ENCODE peak calls at places on chromosomes 12 and 14, in four cellular contexts. P, G, Q and L are unnamed samples.
A peak's percentile ranks its signal among the peaks of the same experiment; 100 is the strongest.

GRCh38 chr12:12267801-12268200 is 957 bp upstream of the LRP6 start:
- DNase-seq in P (no peak), G (no peak), Q (no peak), L (no peak)

GRCh38 chr14:35420036-35420811 is 15.7 kb upstream of the NFKBIA start:
- DNase-seq in P (no peak), G (no peak), Q (no peak), L (no peak)

GRCh38 chr14:71472961-71473340 is 459.3 kb upstream of the RGS6 start:
- DNase-seq in P (no peak), G (no peak), Q (no peak), L (no peak)

GRCh38 chr14:98008381-98009113 is 1211.4 kb downstream of the VRK1 start:
- DNase-seq in P (no peak), G (no peak), Q (no peak), L (no peak)

GRCh38 chr14:23629204-23629603 is 7.0 kb upstream of the DHRS2 start:
- DNase-seq in P (no peak), G (no peak), Q (no peak), L (no peak)

GRCh38 chr14:44833376-44833775 is 128.4 kb downstream of the KLHL28 start:
- DNase-seq in P (peak; percentile 41), G (no peak), Q (no peak), L (no peak)

GRCh38 chr14:94588311-94588710 is 7.1 kb downstream of the SERPINA5 start:
- DNase-seq in P (no peak), G (peak; percentile 61), Q (no peak), L (no peak)

GRCh38 chr12:101793401-101793800 is 37.4 kb downstream of the GNPTAB start:
- DNase-seq in P (no peak), G (no peak), Q (no peak), L (no peak)

GRCh38 chr14:83071888-83072501 is 1538.3 kb upstream of the SEL1L start:
- DNase-seq in P (peak; percentile 12), G (no peak), Q (no peak), L (no peak)

GRCh38 chr14:42110167-42110566 is 503.5 kb downstream of the LRFN5 start:
- DNase-seq in P (peak; percentile 66), G (peak; percentile 27), Q (no peak), L (no peak)

GRCh38 chr12:12790956-12791355 is 5.5 kb downstream of the APOLD1 start:
- DNase-seq in P (no peak), G (no peak), Q (no peak), L (no peak)

GRCh38 chr14:64944861-64945260 is 2.3 kb upstream of the GPX2 start:
- DNase-seq in P (no peak), G (no peak), Q (no peak), L (no peak)

GRCh38 chr12:22687677-22688076 is 62.7 kb downstream of the ETNK1 start:
- DNase-seq in P (no peak), G (no peak), Q (no peak), L (no peak)

GRCh38 chr14:35229495-35230089 is 62.6 kb upstream of the PSMA6 start:
- DNase-seq in P (no peak), G (no peak), Q (no peak), L (no peak)

GRCh38 chr12:54725233-54725843 is 77.2 kb upstream of the DCD start:
- DNase-seq in P (peak; percentile 41), G (peak; percentile 17), Q (no peak), L (no peak)

GRCh38 chr12:28540324-28540714 is 350.1 kb downstream of the CCDC91 start:
- DNase-seq in P (no peak), G (no peak), Q (no peak), L (no peak)

GRCh38 chr14:25003537-25003936 is 46.4 kb downstream of the STXBP6 start:
- DNase-seq in P (peak; percentile 9), G (no peak), Q (no peak), L (no peak)

GRCh38 chr14:52032196-52032865 is 36.5 kb downstream of the NID2 start:
- DNase-seq in P (no peak), G (no peak), Q (no peak), L (no peak)

GRCh38 chr14:89429206-89430091 is 12.4 kb upstream of the FOXN3 start:
- DNase-seq in P (no peak), G (no peak), Q (no peak), L (no peak)

GRCh38 chr14:65238456-65238855 is 136.1 kb upstream of the MAX start:
- DNase-seq in P (peak; percentile 63), G (no peak), Q (no peak), L (no peak)

GRCh38 chr14:76985021-76985420 is 43.5 kb downstream of the IRF2BPL start:
- DNase-seq in P (no peak), G (no peak), Q (no peak), L (no peak)

GRCh38 chr14:33996450-33996849 is 45.6 kb upstream of the EGLN3 start:
- DNase-seq in P (no peak), G (no peak), Q (no peak), L (no peak)

GRCh38 chr12:105198961-105199360 is 37.0 kb downstream of the APPL2 start:
- DNase-seq in P (no peak), G (no peak), Q (no peak), L (no peak)

GRCh38 chr14:37329189-37330001 is 131.7 kb downstream of the MIPOL1 start:
- DNase-seq in P (peak; percentile 45), G (no peak), Q (no peak), L (no peak)

GRCh38 chr12:118126119-118126757 is 9.7 kb upstream of the PEBP1 start:
- DNase-seq in P (no peak), G (peak; percentile 83), Q (peak; percentile 82), L (peak; percentile 90)

GRCh38 chr14:88706425-88706824 is 86.3 kb downstream of the EML5 start:
- DNase-seq in P (no peak), G (no peak), Q (no peak), L (no peak)

GRCh38 chr14:40252817-40253447 is 820.7 kb upstream of the FBXO33 start:
- DNase-seq in P (no peak), G (no peak), Q (no peak), L (no peak)

GRCh38 chr12:85865905-85866304 is 8.2 kb upstream of the NTS start:
- DNase-seq in P (no peak), G (no peak), Q (no peak), L (no peak)

GRCh38 chr12:2113501-2113912 is 60.7 kb downstream of the CACNA1C start:
- DNase-seq in P (no peak), G (no peak), Q (peak; percentile 64), L (no peak)

GRCh38 chr12:125267114-125267513 is 201.9 kb downstream of the AACS start:
- DNase-seq in P (no peak), G (no peak), Q (no peak), L (no peak)

GRCh38 chr14:31505411-31505810 is 17.6 kb upstream of the GPR33 start:
- DNase-seq in P (no peak), G (no peak), Q (no peak), L (no peak)

GRCh38 chr12:105219261-105220018 is 16.5 kb downstream of the APPL2 start:
- DNase-seq in P (no peak), G (no peak), Q (no peak), L (no peak)

DNA sequence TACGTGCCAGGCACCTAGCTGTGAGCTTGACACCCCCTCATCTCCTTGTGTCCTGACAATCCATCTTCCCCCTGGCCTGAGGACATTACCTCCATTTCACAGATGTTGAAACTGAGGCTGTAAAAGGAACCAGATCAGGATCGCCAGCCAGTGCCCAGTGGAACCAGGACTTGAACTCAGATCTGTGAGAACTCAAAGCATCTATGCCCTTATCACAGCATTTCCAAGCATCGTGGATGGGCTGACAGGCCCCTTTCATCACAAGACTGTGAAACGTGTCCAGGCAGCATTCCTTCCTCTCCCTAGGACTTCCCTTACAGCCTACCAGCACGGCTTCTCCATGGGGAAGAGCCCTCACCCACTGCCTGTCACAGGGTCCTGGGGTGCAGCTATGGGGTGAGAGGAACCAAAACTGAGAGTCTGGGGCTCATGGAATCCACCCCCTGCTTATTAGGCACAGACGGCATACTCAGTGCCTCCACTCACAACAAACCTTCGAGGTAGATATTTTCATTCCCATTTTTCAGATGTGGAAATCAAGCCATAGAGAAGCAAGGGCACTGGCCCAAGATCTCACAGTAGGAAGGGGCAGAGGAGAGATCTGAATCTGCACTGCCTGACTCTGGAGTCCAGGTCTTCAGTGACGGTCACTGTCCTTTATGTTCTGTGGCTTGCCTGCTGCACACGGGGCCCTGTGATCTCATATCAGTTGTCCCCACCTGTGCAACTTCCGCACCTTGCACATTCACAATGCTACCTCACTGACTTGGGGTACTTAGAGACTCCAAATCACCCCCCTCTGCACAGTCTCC is 26.8 kb downstream of the CMKLR1 start:
- DNase-seq in P (no peak), G (no peak), Q (no peak), L (no peak)
- H3K4me1 ChIP-seq in P (no peaks in the 10 kb centered on the region), G (peaks cover 22% of the 10 kb centered on the region), Q (peaks cover 55% of the 10 kb centered on the region), L (peaks cover 25% of the 10 kb centered on the region)

GRCh38 chr14:50791201-50791600 is 39.8 kb downstream of the NIN start:
- DNase-seq in P (no peak), G (no peak), Q (no peak), L (no peak)
- H3K4me1 ChIP-seq in P (no peaks in the 10 kb centered on the region), G (no peaks in the 10 kb centered on the region), Q (no peaks in the 10 kb centered on the region), L (peaks cover 7% of the 10 kb centered on the region)

GRCh38 chr14:68955164-68955921 is 23.8 kb downstream of the ACTN1 start:
- DNase-seq in P (no peak), G (no peak), Q (no peak), L (no peak)
- H3K4me1 ChIP-seq in P (peaks cover 100% of the 10 kb centered on the region), G (peaks cover 52% of the 10 kb centered on the region), Q (peaks cover 76% of the 10 kb centered on the region), L (peaks cover 75% of the 10 kb centered on the region)

GRCh38 chr12:108635201-108635996 is 1.7 kb upstream of the SELPLG start:
- DNase-seq in P (no peak), G (no peak), Q (no peak), L (no peak)

GRCh38 chr12:108633534-108634224 is at the start of gene SELPLG:
- DNase-seq in P (no peak), G (peak; percentile 41), Q (peak; percentile 94), L (peak; percentile 44)

GRCh38 chr12:108634225-108634795 is 616 bp upstream of the SELPLG start:
- DNase-seq in P (peak; percentile 44), G (no peak), Q (no peak), L (no peak)

GRCh38 chr12:108630481-108631207 is 3.0 kb downstream of the SELPLG start:
- DNase-seq in P (no peak), G (no peak), Q (no peak), L (no peak)

GRCh38 chr12:108633081-108633533 is 587 bp downstream of the SELPLG start:
- DNase-seq in P (no peak), G (no peak), Q (no peak), L (peak; percentile 3)
- H3K4me1 ChIP-seq in P (peaks cover 41% of the 10 kb centered on the region), G (peaks cover 2% of the 10 kb centered on the region), Q (peaks cover 75% of the 10 kb centered on the region), L (peaks cover 36% of the 10 kb centered on the region)

GRCh38 chr14:69081271-69081670 is 71.6 kb downstream of the DCAF5 start:
- DNase-seq in P (no peak), G (no peak), Q (no peak), L (no peak)

GRCh38 chr14:69076341-69076740 is 76.6 kb downstream of the DCAF5 start:
- DNase-seq in P (no peak), G (no peak), Q (no peak), L (no peak)

GRCh38 chr14:69079188-69079742 is 73.7 kb downstream of the DCAF5 start:
- DNase-seq in P (peak; percentile 63), G (no peak), Q (no peak), L (no peak)

GRCh38 chr14:69077841-69078240 is 75.1 kb downstream of the DCAF5 start:
- DNase-seq in P (peak; percentile 77), G (no peak), Q (no peak), L (no peak)

GRCh38 chr14:69079747-69080146 is 73.2 kb downstream of the DCAF5 start:
- DNase-seq in P (no peak), G (no peak), Q (no peak), L (no peak)
- H3K4me1 ChIP-seq in P (peaks cover 50% of the 10 kb centered on the region), G (no peaks in the 10 kb centered on the region), Q (peaks cover 23% of the 10 kb centered on the region), L (no peaks in the 10 kb centered on the region)